ENCODE peak calls at places on chromosomes 7 and 10, in seven cellular contexts. O is NCI-H2081 treated with DMSO at 0.1 percent for 48 hours; J is KBM-7; V is posterior vena cava; U is A549; S is trophoblast cell; X is activated effector memory CD4-positive, alpha-beta T cell treated with anti-CD3 and anti-CD28 coated beads, Interleukin-2, amount 50 U/mL, for 16 hours. W is an unnamed sample.

GRCh38 chr7:78095549-78095948 is 297.0 kb downstream of the PHTF2 start:
- DNase-seq in O (no peak), J (no peak), V (no peak), U (no peak), S (peak; percentile 47), X (no peak), W (no peak)

GRCh38 chr10:68938117-68938516 is 17.9 kb upstream of the DDX21 start:
- DNase-seq in O (no peak), J (peak; percentile 15), V (no peak), U (peak; percentile 8), S (no peak), X (no peak), W (no peak)

GRCh38 chr10:10872035-10872673 is 145.5 kb upstream of the CELF2 start:
- DNase-seq in O (no peak), J (no peak), V (no peak), U (no peak), S (peak; percentile 18), X (no peak), W (no peak)

GRCh38 chr7:139595806-139596205 is 72.3 kb downstream of the CLEC2L start:
- DNase-seq in O (no peak), J (no peak), V (no peak), U (no peak), S (no peak), X (no peak), W (no peak)

GRCh38 chr10:12042409-12042796 is 206 bp downstream of the UPF2 start:
- DNase-seq in O (no peak), J (no peak), V (no peak), U (no peak), S (no peak), X (peak; percentile 85), W (peak; percentile 90)

GRCh38 chr7:101507791-101508252 is 121.3 kb downstream of the MYL10 start:
- DNase-seq in O (peak; percentile 26), J (peak; percentile 81), V (no peak), U (peak; percentile 84), S (peak; percentile 71), X (no peak), W (no peak)

GRCh38 chr7:46651070-46651469 is 730.0 kb upstream of the IGFBP3 start:
- DNase-seq in O (no peak), J (no peak), V (no peak), U (peak; percentile 44), S (peak; percentile 77), X (no peak), W (no peak)

GRCh38 chr7:30817060-30817770 is 46.0 kb downstream of the MINDY4 start:
- DNase-seq in O (no peak), J (no peak), V (no peak), U (no peak), S (no peak), X (no peak), W (no peak)

GRCh38 chr10:114957673-114958072 is 19.7 kb downstream of the TRUB1 start:
- DNase-seq in O (no peak), J (no peak), V (no peak), U (no peak), S (no peak), X (no peak), W (no peak)

GRCh38 chr7:11327633-11328032 is 354.0 kb downstream of the PHF14 start:
- DNase-seq in O (no peak), J (no peak), V (no peak), U (no peak), S (no peak), X (no peak), W (no peak)

GRCh38 chr10:114034943-114035645 is 8.6 kb upstream of the ADRB1 start:
- DNase-seq in O (no peak), J (no peak), V (no peak), U (no peak), S (no peak), X (no peak), W (no peak)

GRCh38 chr10:67771200-67771599 is 66.8 kb downstream of the DNAJC12 start:
- DNase-seq in O (no peak), J (no peak), V (no peak), U (no peak), S (no peak), X (no peak), W (no peak)

GRCh38 chr7:3095046-3095445 is 51.4 kb upstream of the CARD11 start:
- DNase-seq in O (no peak), J (peak; percentile 89), V (no peak), U (no peak), S (no peak), X (peak; percentile 75), W (no peak)

GRCh38 chr10:29104661-29105369 is 184.1 kb upstream of the LYZL1 start:
- DNase-seq in O (no peak), J (no peak), V (no peak), U (peak; percentile 91), S (no peak), X (no peak), W (no peak)

GRCh38 chr10:79273603-79274002 is 73.7 kb upstream of the PPIF start:
- DNase-seq in O (no peak), J (no peak), V (no peak), U (no peak), S (no peak), X (no peak), W (no peak)

GRCh38 chr7:52689912-52690311 is 345.5 kb upstream of the POM121L12 start:
- DNase-seq in O (no peak), J (no peak), V (no peak), U (no peak), S (no peak), X (no peak), W (no peak)

GRCh38 chr10:121848082-121848481 is 79.7 kb downstream of the ATE1 start:
- DNase-seq in O (no peak), J (no peak), V (no peak), U (no peak), S (no peak), X (no peak), W (no peak)

GRCh38 chr10:128792426-128793140 is 666.4 kb upstream of the MKI67 start:
- DNase-seq in O (no peak), J (no peak), V (no peak), U (no peak), S (no peak), X (no peak), W (no peak)

GRCh38 chr7:42090056-42090455 is 147.0 kb downstream of the GLI3 start:
- DNase-seq in O (no peak), J (no peak), V (no peak), U (no peak), S (no peak), X (no peak), W (no peak)